ENCODE peak calls at places on chromosomes 3 and 15, in ten cellular contexts. F is HuH-7.5, G is BJ, U is ascending aorta, D is activated gamma-delta T cell treated with Interleukin-2 at 50 U/mL for 16 hours, W is heart right ventricle, Y is renal cortical epithelial cell, Q is AG08395, S is COR-L47, A is T-cell. X is an unnamed sample.

GRCh38 chr15:70586241-70586640 is 177.1 kb downstream of the UACA start:
- DNase-seq in W (no peak), S (no peak), Q (no peak), A (no peak), D (no peak), Y (no peak), G (no peak), U (no peak), F (no peak), X (no peak)

GRCh38 chr3:163561151-163561550 is 1517.1 kb downstream of the SI start:
- DNase-seq in Q (no peak), D (no peak), U (no peak), W (no peak), F (no peak), S (no peak), G (no peak), A (no peak), Y (no peak), X (no peak)

GRCh38 chr3:69791919-69792399 is 52.7 kb downstream of the MITF start:
- DNase-seq in S (no peak), A (no peak), Q (peak), Y (peak), U (no peak), W (no peak), G (no peak), D (no peak), F (no peak), X (no peak)

GRCh38 chr3:62525276-62525675 is 151.9 kb upstream of the FEZF2 start:
- DNase-seq in U (no peak), W (no peak), Q (no peak), S (no peak), G (no peak), F (no peak), A (no peak), D (no peak), Y (peak), X (no peak)

GRCh38 chr15:34754674-34755418 is at the start of gene GJD2:
- DNase-seq in A (no peak), Q (no peak), S (peak), D (no peak), W (no peak), F (no peak), G (no peak), U (no peak), Y (no peak), X (peak)

GRCh38 chr15:22810735-22811338 is 24.4 kb downstream of the NIPA1 start:
- DNase-seq in U (no peak), Y (peak), Q (no peak), W (no peak), D (no peak), S (no peak), G (no peak), F (no peak), A (no peak), X (no peak)

GRCh38 chr15:79989682-79990081 is 18.7 kb upstream of the BCL2A1 start:
- DNase-seq in Q (peak), A (no peak), F (no peak), S (no peak), G (no peak), W (no peak), Y (peak), U (no peak), D (no peak), X (no peak)

GRCh38 chr15:45612790-45613415 is 21.9 kb upstream of the SQOR start:
- DNase-seq in U (no peak), G (no peak), F (no peak), D (no peak), Q (peak), A (no peak), S (no peak), W (no peak), Y (peak), X (no peak)

GRCh38 chr3:24060055-24060454 is 115.0 kb downstream of the NR1D2 start:
- DNase-seq in Q (peak), D (no peak), A (no peak), G (peak), Y (peak), W (peak), U (peak), S (no peak), F (no peak), X (no peak)

GRCh38 chr15:78396976-78397375 is 41.0 kb upstream of the IREB2 start:
- DNase-seq in S (no peak), Q (peak), Y (peak), D (no peak), A (no peak), W (no peak), G (no peak), U (no peak), F (no peak), X (peak)

GRCh38 chr15:77974098-77974414 is 103.5 kb downstream of the TBC1D2B start:
- DNase-seq in W (peak), F (no peak), U (no peak), Y (peak), A (no peak), S (no peak), G (no peak), D (no peak), Q (peak), X (no peak)

GRCh38 chr3:166445865-166446264 is 608.6 kb upstream of the BCHE start:
- DNase-seq in A (no peak), Q (no peak), Y (no peak), F (no peak), S (no peak), G (no peak), D (no peak), U (no peak), W (no peak), X (no peak)

GRCh38 chr3:152595975-152596832 is 238.7 kb upstream of the P2RY1 start:
- DNase-seq in Q (peak), G (peak), F (peak), A (no peak), W (peak), Y (peak), D (no peak), S (no peak), U (no peak), X (peak)

GRCh38 chr15:85792872-85793621 is 1.7 kb downstream of the KLHL25 start:
- DNase-seq in F (no peak), G (no peak), S (no peak), D (no peak), Y (no peak), Q (no peak), U (no peak), A (no peak), W (no peak), X (no peak)

GRCh38 chr15:73936588-73937312 is 10.5 kb downstream of the LOXL1 start:
- DNase-seq in F (no peak), S (no peak), A (no peak), G (no peak), D (no peak), Y (no peak), W (no peak), Q (no peak), U (no peak), X (no peak)

GRCh38 chr3:7545334-7545733 is 684.4 kb downstream of the GRM7 start:
- DNase-seq in S (no peak), Q (no peak), W (no peak), G (no peak), D (no peak), F (no peak), Y (peak), A (no peak), U (no peak), X (no peak)

GRCh38 chr3:192878374-192878773 is 39.3 kb downstream of the MB21D2 start:
- DNase-seq in D (no peak), U (no peak), W (no peak), F (no peak), Q (no peak), G (no peak), A (no peak), S (no peak), Y (no peak), X (no peak)

GRCh38 chr15:28990390-28990789 is 104.6 kb downstream of the APBA2 start:
- DNase-seq in F (no peak), G (no peak), Q (no peak), Y (no peak), S (no peak), A (no peak), U (no peak), W (no peak), D (no peak), X (no peak)

GRCh38 chr3:134373942-134374790 is at the start of gene AMOTL2:
- DNase-seq in F (peak), U (no peak), D (no peak), A (no peak), Q (peak), W (peak), Y (peak), S (peak), G (peak), X (peak)

GRCh38 chr15:95174281-95174680 is 942.9 kb downstream of the MCTP2 start:
- DNase-seq in D (no peak), F (no peak), W (peak), S (no peak), U (no peak), Q (no peak), G (no peak), Y (peak), A (no peak), X (no peak)

GRCh38 chr3:197186887-197187588 is 111.4 kb downstream of the DLG1 start:
- DNase-seq in D (peak), U (no peak), W (peak), A (no peak), F (no peak), G (peak), S (peak), Y (peak), Q (peak), X (no peak)

GRCh38 chr3:108877906-108878305 is 55.3 kb downstream of the TRAT1 start:
- DNase-seq in D (no peak), F (no peak), S (no peak), Q (no peak), G (no peak), A (no peak), Y (peak), U (no peak), W (no peak), X (no peak)

GRCh38 chr3:26638113-26638512 is 15.5 kb downstream of the LRRC3B start:
- DNase-seq in G (no peak), Q (no peak), Y (no peak), S (no peak), D (no peak), A (no peak), F (no peak), W (no peak), U (no peak), X (no peak)

GRCh38 chr3:53940651-53941050 is 49.0 kb upstream of the SELENOK start:
- DNase-seq in G (no peak), Q (no peak), S (no peak), U (no peak), Y (no peak), F (no peak), A (no peak), W (no peak), D (no peak), X (no peak)

GRCh38 chr15:47514251-47514652 is 203.1 kb upstream of the SEMA6D start:
- DNase-seq in Y (no peak), U (no peak), D (no peak), F (no peak), S (no peak), W (no peak), A (no peak), Q (peak), G (no peak), X (no peak)

GRCh38 chr3:143119974-143120715 is 574 bp downstream of the CHST2 start:
- DNase-seq in W (peak), Y (no peak), G (no peak), F (peak), D (peak), S (peak), U (no peak), Q (peak), A (peak), X (no peak)

GRCh38 chr3:187027531-187027936 is 97.2 kb downstream of the ST6GAL1 start:
- DNase-seq in W (no peak), D (peak), U (no peak), A (peak), G (no peak), Q (no peak), F (no peak), S (no peak), Y (no peak), X (no peak)

GRCh38 chr15:36468746-36469145 is 110.7 kb upstream of the CDIN1 start:
- DNase-seq in F (no peak), G (peak), Y (peak), A (no peak), Q (peak), S (no peak), W (no peak), U (no peak), D (no peak), X (no peak)

GRCh38 chr3:184565421-184566211 is 4.0 kb downstream of the EPHB3 start:
- DNase-seq in G (peak), Q (peak), W (no peak), A (no peak), Y (peak), U (no peak), S (peak), D (no peak), F (no peak), X (peak)

GRCh38 chr3:67691926-67692325 is 37.5 kb upstream of the SUCLG2 start:
- DNase-seq in F (no peak), U (no peak), Q (no peak), W (no peak), G (no peak), Y (no peak), D (no peak), A (no peak), S (no peak), X (no peak)

GRCh38 chr15:71049706-71050422 is 65.4 kb upstream of the THSD4 start:
- DNase-seq in A (no peak), Y (no peak), S (no peak), W (no peak), G (no peak), Q (no peak), U (no peak), F (no peak), D (no peak), X (no peak)

GRCh38 chr3:11170052-11170770 is 15.9 kb downstream of the HRH1 start:
- DNase-seq in F (no peak), A (no peak), Y (no peak), G (no peak), S (no peak), Q (no peak), W (no peak), D (no peak), U (no peak), X (no peak)

GRCh38 chr3:159829056-159829995 is 159.3 kb upstream of the IL12A start:
- DNase-seq in W (no peak), Q (peak), U (no peak), S (peak), Y (peak), F (no peak), A (no peak), G (no peak), D (no peak), X (peak)

GRCh38 chr3:20121088-20121487 is 64.9 kb downstream of the SGO1 start:
- DNase-seq in W (no peak), G (no peak), D (no peak), F (no peak), U (no peak), S (no peak), Q (no peak), Y (no peak), A (no peak), X (no peak)

GRCh38 chr3:100740207-100740606 is 30.9 kb downstream of the TFG start:
- DNase-seq in W (no peak), F (no peak), G (no peak), D (no peak), Y (no peak), U (no peak), Q (no peak), S (no peak), A (no peak), X (no peak)

GRCh38 chr3:8638994-8639393 is 5.6 kb downstream of the SSUH2 start:
- DNase-seq in A (no peak), Y (no peak), Q (no peak), S (no peak), U (no peak), D (no peak), G (no peak), F (no peak), W (peak), X (no peak)

GRCh38 chr3:151379083-151379734 is 5.3 kb downstream of the P2RY12 start:
- DNase-seq in Q (no peak), Y (peak), U (no peak), A (no peak), F (no peak), G (no peak), D (no peak), S (peak), W (peak), X (no peak)

GRCh38 chr3:183244219-183244618 is 8.8 kb upstream of the B3GNT5 start:
- DNase-seq in D (no peak), A (no peak), U (no peak), S (no peak), F (no peak), G (no peak), W (peak), Y (no peak), Q (no peak), X (no peak)

GRCh38 chr3:129045675-129046036 is 14.9 kb upstream of the GP9 start:
- DNase-seq in S (no peak), D (peak), W (no peak), Y (no peak), G (no peak), Q (peak), A (peak), F (no peak), U (no peak), X (no peak)

GRCh38 chr3:63479661-63480035 is 172.8 kb upstream of the SNTN start:
- DNase-seq in S (no peak), A (no peak), G (no peak), U (no peak), F (no peak), Q (no peak), W (no peak), D (no peak), Y (no peak), X (no peak)